ENCODE peak calls at places on chromosomes 13 and 19, in nine cellular contexts. One of them, this sample, is unnamed.
A peak's percentile ranks its signal among the peaks of the same experiment; 100 is the strongest.

GRCh38 chr19:1079566-1080111 is 12.7 kb downstream of the ARHGAP45 start:
- DNase-seq in tibial artery: no peak
- DNase-seq in stimulated activated CD4-positive, alpha-beta T cell treated with anti-CD3 and anti-CD28 coated beads, Interleukin-1b, Interleukin-23, amount 100 ng/mL, for 24 hours: peak; percentile 79
- DNase-seq in DND-41: no peak
- DNase-seq in HL-60: no peak
- DNase-seq in T-helper 9 cell: no peak
- DNase-seq in HT1080: no peak
- DNase-seq in stimulated activated CD8-positive, alpha-beta memory T cell treated with anti-CD3 and anti-CD28 coated beads, Interleukin-7, amount 100 ng/mL, for 1 hour: no peak
- DNase-seq in brain microvascular endothelial cell: no peak
- DNase-seq in this sample: no peak

GRCh38 chr19:46371371-46371901 is 24.5 kb downstream of the PPP5C start:
- DNase-seq in T-helper 9 cell: no peak
- DNase-seq in HT1080: no peak
- DNase-seq in stimulated activated CD8-positive, alpha-beta memory T cell treated with anti-CD3 and anti-CD28 coated beads, Interleukin-7, amount 100 ng/mL, for 1 hour: no peak
- DNase-seq in DND-41: no peak
- DNase-seq in tibial artery: no peak
- DNase-seq in HL-60: no peak
- DNase-seq in stimulated activated CD4-positive, alpha-beta T cell treated with anti-CD3 and anti-CD28 coated beads, Interleukin-1b, Interleukin-23, amount 100 ng/mL, for 24 hours: no peak
- DNase-seq in brain microvascular endothelial cell: no peak
- DNase-seq in this sample: no peak

GRCh38 chr13:51303063-51303552 is 36.4 kb upstream of the SERPINE3 start:
- DNase-seq in stimulated activated CD8-positive, alpha-beta memory T cell treated with anti-CD3 and anti-CD28 coated beads, Interleukin-7, amount 100 ng/mL, for 1 hour: no peak
- DNase-seq in brain microvascular endothelial cell: no peak
- DNase-seq in stimulated activated CD4-positive, alpha-beta T cell treated with anti-CD3 and anti-CD28 coated beads, Interleukin-1b, Interleukin-23, amount 100 ng/mL, for 24 hours: no peak
- DNase-seq in tibial artery: no peak
- DNase-seq in T-helper 9 cell: no peak
- DNase-seq in HL-60: no peak
- DNase-seq in HT1080: no peak
- DNase-seq in DND-41: no peak
- DNase-seq in this sample: no peak

GRCh38 chr19:57363734-57364181 is 407 bp downstream of the TRAPPC2B start:
- DNase-seq in DND-41: no peak
- DNase-seq in tibial artery: no peak
- DNase-seq in stimulated activated CD8-positive, alpha-beta memory T cell treated with anti-CD3 and anti-CD28 coated beads, Interleukin-7, amount 100 ng/mL, for 1 hour: no peak
- DNase-seq in HT1080: no peak
- DNase-seq in T-helper 9 cell: no peak
- DNase-seq in brain microvascular endothelial cell: peak; percentile 18
- DNase-seq in stimulated activated CD4-positive, alpha-beta T cell treated with anti-CD3 and anti-CD28 coated beads, Interleukin-1b, Interleukin-23, amount 100 ng/mL, for 24 hours: no peak
- DNase-seq in HL-60: no peak
- DNase-seq in this sample: peak; percentile 56

GRCh38 chr19:49938662-49939061 is 9.4 kb upstream of the NUP62 start:
- DNase-seq in HT1080: no peak
- DNase-seq in stimulated activated CD4-positive, alpha-beta T cell treated with anti-CD3 and anti-CD28 coated beads, Interleukin-1b, Interleukin-23, amount 100 ng/mL, for 24 hours: no peak
- DNase-seq in HL-60: no peak
- DNase-seq in T-helper 9 cell: no peak
- DNase-seq in DND-41: no peak
- DNase-seq in brain microvascular endothelial cell: no peak
- DNase-seq in tibial artery: no peak
- DNase-seq in stimulated activated CD8-positive, alpha-beta memory T cell treated with anti-CD3 and anti-CD28 coated beads, Interleukin-7, amount 100 ng/mL, for 1 hour: no peak
- DNase-seq in this sample: no peak

GRCh38 chr13:48096670-48097069 is 1.8 kb upstream of the MED4 start:
- DNase-seq in T-helper 9 cell: no peak
- DNase-seq in tibial artery: no peak
- DNase-seq in DND-41: no peak
- DNase-seq in HT1080: no peak
- DNase-seq in stimulated activated CD8-positive, alpha-beta memory T cell treated with anti-CD3 and anti-CD28 coated beads, Interleukin-7, amount 100 ng/mL, for 1 hour: no peak
- DNase-seq in stimulated activated CD4-positive, alpha-beta T cell treated with anti-CD3 and anti-CD28 coated beads, Interleukin-1b, Interleukin-23, amount 100 ng/mL, for 24 hours: no peak
- DNase-seq in HL-60: no peak
- DNase-seq in brain microvascular endothelial cell: no peak
- DNase-seq in this sample: no peak

GRCh38 chr13:46295531-46296464 is 84.1 kb downstream of the LRRC63 start:
- DNase-seq in DND-41: peak; percentile 91
- DNase-seq in brain microvascular endothelial cell: peak; percentile 74
- DNase-seq in stimulated activated CD4-positive, alpha-beta T cell treated with anti-CD3 and anti-CD28 coated beads, Interleukin-1b, Interleukin-23, amount 100 ng/mL, for 24 hours: peak; percentile 21
- DNase-seq in stimulated activated CD8-positive, alpha-beta memory T cell treated with anti-CD3 and anti-CD28 coated beads, Interleukin-7, amount 100 ng/mL, for 1 hour: peak; percentile 37
- DNase-seq in tibial artery: no peak
- DNase-seq in HL-60: peak; percentile 97
- DNase-seq in T-helper 9 cell: peak; percentile 51
- DNase-seq in HT1080: peak; percentile 80
- DNase-seq in this sample: peak; percentile 20

GRCh38 chr13:36998624-36999041 is 507 bp downstream of the ALG5 start:
- DNase-seq in stimulated activated CD8-positive, alpha-beta memory T cell treated with anti-CD3 and anti-CD28 coated beads, Interleukin-7, amount 100 ng/mL, for 1 hour: no peak
- DNase-seq in brain microvascular endothelial cell: no peak
- DNase-seq in DND-41: peak; percentile 42
- DNase-seq in tibial artery: peak; percentile 69
- DNase-seq in HL-60: no peak
- DNase-seq in T-helper 9 cell: peak; percentile 8
- DNase-seq in HT1080: no peak
- DNase-seq in stimulated activated CD4-positive, alpha-beta T cell treated with anti-CD3 and anti-CD28 coated beads, Interleukin-1b, Interleukin-23, amount 100 ng/mL, for 24 hours: peak; percentile 13
- DNase-seq in this sample: peak; percentile 19

GRCh38 chr19:58003153-58003828 is 671 bp upstream of the ZNF606 start:
- DNase-seq in tibial artery: no peak
- DNase-seq in stimulated activated CD4-positive, alpha-beta T cell treated with anti-CD3 and anti-CD28 coated beads, Interleukin-1b, Interleukin-23, amount 100 ng/mL, for 24 hours: no peak
- DNase-seq in stimulated activated CD8-positive, alpha-beta memory T cell treated with anti-CD3 and anti-CD28 coated beads, Interleukin-7, amount 100 ng/mL, for 1 hour: no peak
- DNase-seq in DND-41: no peak
- DNase-seq in T-helper 9 cell: no peak
- DNase-seq in HL-60: no peak
- DNase-seq in HT1080: no peak
- DNase-seq in brain microvascular endothelial cell: no peak
- DNase-seq in this sample: no peak

GRCh38 chr19:55486971-55487883 is 1.0 kb upstream of the SSC5D start:
- DNase-seq in T-helper 9 cell: no peak
- DNase-seq in HL-60: peak; percentile 51
- DNase-seq in DND-41: no peak
- DNase-seq in HT1080: peak; percentile 69
- DNase-seq in stimulated activated CD4-positive, alpha-beta T cell treated with anti-CD3 and anti-CD28 coated beads, Interleukin-1b, Interleukin-23, amount 100 ng/mL, for 24 hours: peak; percentile 58
- DNase-seq in stimulated activated CD8-positive, alpha-beta memory T cell treated with anti-CD3 and anti-CD28 coated beads, Interleukin-7, amount 100 ng/mL, for 1 hour: no peak
- DNase-seq in brain microvascular endothelial cell: peak; percentile 88
- DNase-seq in tibial artery: peak; percentile 88
- DNase-seq in this sample: peak; percentile 79

GRCh38 chr13:110819203-110820014 is 95.5 kb downstream of the ANKRD10 start:
- DNase-seq in T-helper 9 cell: peak; percentile 71
- DNase-seq in stimulated activated CD4-positive, alpha-beta T cell treated with anti-CD3 and anti-CD28 coated beads, Interleukin-1b, Interleukin-23, amount 100 ng/mL, for 24 hours: peak; percentile 64
- DNase-seq in DND-41: peak; percentile 68
- DNase-seq in stimulated activated CD8-positive, alpha-beta memory T cell treated with anti-CD3 and anti-CD28 coated beads, Interleukin-7, amount 100 ng/mL, for 1 hour: peak; percentile 52
- DNase-seq in tibial artery: peak; percentile 87
- DNase-seq in HL-60: peak; percentile 45
- DNase-seq in HT1080: peak; percentile 73
- DNase-seq in brain microvascular endothelial cell: peak; percentile 60
- DNase-seq in this sample: peak; percentile 87

GRCh38 chr19:3849092-3849491 is 19.7 kb downstream of the ZFR2 start:
- DNase-seq in tibial artery: no peak
- DNase-seq in T-helper 9 cell: peak; percentile 23
- DNase-seq in HT1080: peak; percentile 16
- DNase-seq in stimulated activated CD4-positive, alpha-beta T cell treated with anti-CD3 and anti-CD28 coated beads, Interleukin-1b, Interleukin-23, amount 100 ng/mL, for 24 hours: peak; percentile 38
- DNase-seq in brain microvascular endothelial cell: no peak
- DNase-seq in HL-60: peak; percentile 14
- DNase-seq in DND-41: peak; percentile 56
- DNase-seq in stimulated activated CD8-positive, alpha-beta memory T cell treated with anti-CD3 and anti-CD28 coated beads, Interleukin-7, amount 100 ng/mL, for 1 hour: peak; percentile 12
- DNase-seq in this sample: no peak

GRCh38 chr19:41521860-41522555 is 54.0 kb upstream of the CEACAM21 start:
- DNase-seq in HL-60: no peak
- DNase-seq in DND-41: no peak
- DNase-seq in stimulated activated CD4-positive, alpha-beta T cell treated with anti-CD3 and anti-CD28 coated beads, Interleukin-1b, Interleukin-23, amount 100 ng/mL, for 24 hours: no peak
- DNase-seq in stimulated activated CD8-positive, alpha-beta memory T cell treated with anti-CD3 and anti-CD28 coated beads, Interleukin-7, amount 100 ng/mL, for 1 hour: no peak
- DNase-seq in brain microvascular endothelial cell: no peak
- DNase-seq in HT1080: no peak
- DNase-seq in T-helper 9 cell: peak; percentile 44
- DNase-seq in tibial artery: no peak
- DNase-seq in this sample: peak; percentile 61

GRCh38 chr13:114112826-114113322 is 19.5 kb downstream of the RASA3 start:
- DNase-seq in DND-41: no peak
- DNase-seq in tibial artery: no peak
- DNase-seq in HL-60: no peak
- DNase-seq in stimulated activated CD4-positive, alpha-beta T cell treated with anti-CD3 and anti-CD28 coated beads, Interleukin-1b, Interleukin-23, amount 100 ng/mL, for 24 hours: no peak
- DNase-seq in stimulated activated CD8-positive, alpha-beta memory T cell treated with anti-CD3 and anti-CD28 coated beads, Interleukin-7, amount 100 ng/mL, for 1 hour: no peak
- DNase-seq in brain microvascular endothelial cell: no peak
- DNase-seq in HT1080: no peak
- DNase-seq in T-helper 9 cell: no peak
- DNase-seq in this sample: peak; percentile 32

GRCh38 chr13:73325351-73326214 is 266.8 kb downstream of the KLF5 start:
- DNase-seq in stimulated activated CD4-positive, alpha-beta T cell treated with anti-CD3 and anti-CD28 coated beads, Interleukin-1b, Interleukin-23, amount 100 ng/mL, for 24 hours: no peak
- DNase-seq in tibial artery: no peak
- DNase-seq in T-helper 9 cell: no peak
- DNase-seq in HL-60: no peak
- DNase-seq in DND-41: no peak
- DNase-seq in HT1080: no peak
- DNase-seq in brain microvascular endothelial cell: no peak
- DNase-seq in stimulated activated CD8-positive, alpha-beta memory T cell treated with anti-CD3 and anti-CD28 coated beads, Interleukin-7, amount 100 ng/mL, for 1 hour: no peak
- DNase-seq in this sample: no peak